ENCODE peak calls at places on chromosomes 3 and 15, in eight cellular contexts. Q is IMR-90, M is tibial artery, S is ovary, C is dorsolateral prefrontal cortex, N is A549, H is fibroblast of pulmonary artery, O is stomach. D is an unnamed sample.

GRCh38 chr3:186217820-186218164 is 108.9 kb upstream of the ETV5 start:
- DNase-seq in Q (no peak), M (no peak), S (no peak), C (no peak), N (no peak), H (no peak), O (no peak), D (no peak)

GRCh38 chr3:184773341-184774186 is 38.4 kb upstream of the VPS8 start:
- DNase-seq in Q (no peak), M (no peak), S (no peak), C (no peak), N (no peak), H (no peak), O (no peak), D (peak; percentile 28)

GRCh38 chr3:88369337-88369736 is 219.6 kb downstream of the C3orf38 start:
- DNase-seq in Q (no peak), M (no peak), S (no peak), C (no peak), N (no peak), H (no peak), O (no peak), D (no peak)

GRCh38 chr3:71010731-71011455 is 572.6 kb downstream of the FOXP1 start:
- DNase-seq in Q (peak; percentile 31), M (no peak), S (no peak), C (no peak), N (no peak), H (no peak), O (no peak), D (no peak)

GRCh38 chr3:14943042-14943441 is 4.3 kb upstream of the NR2C2 start:
- DNase-seq in Q (no peak), M (no peak), S (no peak), C (no peak), N (no peak), H (no peak), O (no peak), D (no peak)

GRCh38 chr3:150222646-150223045 is 185.5 kb upstream of the TSC22D2 start:
- DNase-seq in Q (no peak), M (no peak), S (no peak), C (no peak), N (no peak), H (no peak), O (no peak), D (no peak)

GRCh38 chr15:73051402-73051810 is 857 bp upstream of the NEO1 start:
- DNase-seq in Q (no peak), M (peak; percentile 25), S (peak; percentile 79), C (peak; percentile 77), N (no peak), H (no peak), O (peak; percentile 68), D (no peak)

GRCh38 chr3:193974147-193974546 is 161.8 kb upstream of the HES1 start:
- DNase-seq in Q (peak; percentile 42), M (no peak), S (no peak), C (no peak), N (no peak), H (peak; percentile 21), O (no peak), D (no peak)

GRCh38 chr3:46716461-46717441 is 918 bp downstream of the PRSS50 start:
- DNase-seq in Q (no peak), M (no peak), S (no peak), C (no peak), N (no peak), H (no peak), O (peak; percentile 15), D (no peak)

GRCh38 chr3:127849368-127849767 is 27.1 kb upstream of the MGLL start:
- DNase-seq in Q (no peak), M (no peak), S (no peak), C (no peak), N (no peak), H (no peak), O (no peak), D (no peak)

GRCh38 chr15:40915106-40915661 is 14.0 kb upstream of the DLL4 start:
- DNase-seq in Q (no peak), M (no peak), S (no peak), C (no peak), N (no peak), H (no peak), O (no peak), D (no peak)

GRCh38 chr3:133744241-133744640 is 2.0 kb upstream of the TF start:
- DNase-seq in Q (no peak), M (no peak), S (no peak), C (no peak), N (no peak), H (no peak), O (no peak), D (no peak)

GRCh38 chr3:58535531-58536500 is 1.2 kb downstream of the ACOX2 start:
- DNase-seq in Q (no peak), M (no peak), S (no peak), C (no peak), N (peak; percentile 76), H (peak; percentile 31), O (peak; percentile 61), D (peak; percentile 48)

GRCh38 chr3:31880020-31880419 is 101.0 kb downstream of the OSBPL10 start:
- DNase-seq in Q (peak; percentile 8), M (peak; percentile 32), S (no peak), C (no peak), N (peak; percentile 36), H (peak; percentile 68), O (no peak), D (peak; percentile 53)

GRCh38 chr3:131602011-131602779 is 99.4 kb upstream of the MRPL3 start:
- DNase-seq in Q (no peak), M (no peak), S (no peak), C (no peak), N (peak; percentile 8), H (no peak), O (no peak), D (no peak)

GRCh38 chr3:150673966-150674365 is 29.8 kb downstream of the ERICH6 start:
- DNase-seq in Q (no peak), M (no peak), S (no peak), C (no peak), N (peak; percentile 10), H (no peak), O (no peak), D (no peak)

GRCh38 chr3:57696861-57697321 is 4.0 kb upstream of the DENND6A start:
- DNase-seq in Q (peak; percentile 45), M (no peak), S (no peak), C (no peak), N (no peak), H (peak; percentile 4), O (no peak), D (peak; percentile 91)

GRCh38 chr15:69132935-69133861 is 27.2 kb upstream of the GLCE start:
- DNase-seq in Q (no peak), M (no peak), S (no peak), C (no peak), N (peak; percentile 20), H (no peak), O (no peak), D (no peak)

GRCh38 chr15:66986951-66987350 is 78.5 kb upstream of the SMAD3 start:
- DNase-seq in Q (no peak), M (no peak), S (no peak), C (no peak), N (no peak), H (no peak), O (no peak), D (no peak)
- TF ChIP-seq CTCF in Q (no peak), M (no peak), S (no peak), C (no peak), N (no peak), H (no peak), O (no peak), D (no peak)

GRCh38 chr15:67556964-67557570 is 14.6 kb downstream of the MAP2K5 start:
- DNase-seq in Q (no peak), M (no peak), S (no peak), C (no peak), N (no peak), H (no peak), O (no peak), D (no peak)
- H3K4me3 ChIP-seq in Q (no peak overlapping the region), M (no peak overlapping the region), S (no peak overlapping the region), C (no peak overlapping the region), N (no peak overlapping the region), H (no peak overlapping the region), O (no peak overlapping the region), D (no peak overlapping the region)

DNA sequence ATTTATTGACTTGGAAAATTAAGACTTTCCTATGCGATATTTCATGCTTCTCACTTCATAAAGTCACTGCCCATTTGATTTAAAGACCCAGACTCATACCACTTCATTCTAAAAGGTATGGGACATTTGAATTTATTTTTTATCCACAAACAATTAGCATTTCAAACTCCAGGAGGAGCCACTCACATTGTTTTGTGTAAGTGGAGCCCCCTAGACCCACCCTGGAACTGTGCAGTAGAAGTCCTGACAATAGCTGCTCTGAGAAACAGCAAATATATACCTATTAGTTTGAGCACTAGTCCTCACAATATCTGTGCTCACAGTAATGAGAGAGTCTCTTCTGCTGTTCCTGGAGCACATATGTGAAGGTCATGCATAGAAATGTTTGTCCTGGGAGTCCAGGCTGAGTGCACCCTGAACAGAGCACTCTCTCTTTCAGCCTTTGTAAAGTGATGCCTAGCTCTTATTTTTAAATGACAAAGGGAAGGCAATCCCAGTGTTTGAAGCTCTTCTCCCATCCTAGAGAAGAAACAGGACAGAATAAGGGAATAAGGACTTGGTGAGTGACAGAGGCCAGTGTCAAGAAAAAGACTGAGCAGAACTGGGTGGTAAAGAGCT is 127.5 kb upstream of the STRIT1 start:
- DNase-seq in Q (no peak), M (no peak), S (no peak), C (no peak), N (no peak), H (no peak), O (no peak), D (no peak)
- TF ChIP-seq CTCF in Q (no peak), M (no peak), S (no peak), C (no peak), N (no peak), H (no peak), O (no peak), D (no peak)

DNA sequence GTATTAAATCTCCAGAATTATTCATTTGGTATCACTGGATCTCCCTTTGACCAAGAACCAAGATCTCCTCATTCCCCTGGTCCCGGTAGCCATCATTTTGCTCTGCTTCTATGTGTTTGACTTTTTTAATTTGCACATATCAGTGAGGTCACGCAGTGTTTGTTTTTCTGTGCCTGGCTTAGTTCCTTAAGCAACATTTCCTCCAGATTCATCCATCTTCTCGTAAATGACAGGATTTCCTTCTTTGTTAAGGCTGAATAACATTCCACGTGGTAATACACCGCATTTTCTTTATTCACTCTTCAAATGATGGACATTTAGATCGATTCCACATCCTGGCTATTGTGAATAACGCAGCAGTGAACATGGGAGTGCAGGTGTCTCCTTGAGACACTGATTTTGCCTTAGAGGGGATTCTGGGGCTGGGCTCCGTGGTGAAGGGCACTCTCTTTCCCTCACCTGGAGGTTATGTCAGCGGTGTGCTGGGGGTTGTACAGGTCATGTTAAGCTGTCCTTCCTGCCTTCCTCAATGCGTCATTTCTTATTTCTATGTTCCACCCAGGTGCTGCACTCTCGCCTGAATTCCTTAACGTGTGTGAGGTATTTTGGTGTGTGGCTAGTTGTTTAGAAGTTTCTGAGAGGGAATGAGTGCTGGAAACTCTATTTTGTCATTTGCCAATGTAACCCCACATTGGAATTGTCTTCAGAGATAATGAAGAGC is 212.2 kb downstream of the LPP start:
- DNase-seq in Q (peak; percentile 39), M (no peak), S (no peak), C (no peak), N (peak; percentile 39), H (peak; percentile 67), O (no peak), D (peak; percentile 43)
- H3K4me3 ChIP-seq in Q (no peak overlapping the region), M (no peak overlapping the region), S (no peak overlapping the region), C (no peak overlapping the region), N (no peak overlapping the region), H (no peak overlapping the region), O (no peak overlapping the region), D (no peak overlapping the region)

D was measured in fibroblast of the aortic adventitia.